ENCODE peak calls at places on chromosome 19, in six cellular contexts. One of them, this sample, is unnamed.

GRCh38 chr19:3653865-3654513 is 27.4 kb upstream of the CACTIN start:
- DNase-seq in activated CD4-positive, alpha-beta T cell treated with anti-CD3 and anti-CD28 coated beads for 36 hours: peak; percentile 51
- DNase-seq in stimulated activated CD8-positive, alpha-beta memory T cell treated with anti-CD3 and anti-CD28 coated beads, Interleukin-7, amount 100 ng/mL, for 48 hours: no peak
- DNase-seq in GM23248: peak; percentile 22
- DNase-seq in NCI-H2081: no peak
- DNase-seq in BE2C: peak; percentile 46
- DNase-seq in this sample: no peak

GRCh38 chr19:30535011-30535410 is 162.8 kb downstream of the ZNF536 start:
- DNase-seq in stimulated activated CD8-positive, alpha-beta memory T cell treated with anti-CD3 and anti-CD28 coated beads, Interleukin-7, amount 100 ng/mL, for 48 hours: no peak
- DNase-seq in GM23248: peak; percentile 35
- DNase-seq in activated CD4-positive, alpha-beta T cell treated with anti-CD3 and anti-CD28 coated beads for 36 hours: no peak
- DNase-seq in BE2C: no peak
- DNase-seq in NCI-H2081: no peak
- DNase-seq in this sample: no peak

GRCh38 chr19:9936151-9937000 is at the start of gene OLFM2:
- DNase-seq in BE2C: peak; percentile 57
- DNase-seq in activated CD4-positive, alpha-beta T cell treated with anti-CD3 and anti-CD28 coated beads for 36 hours: peak; percentile 49
- DNase-seq in GM23248: peak; percentile 42
- DNase-seq in NCI-H2081: no peak
- DNase-seq in stimulated activated CD8-positive, alpha-beta memory T cell treated with anti-CD3 and anti-CD28 coated beads, Interleukin-7, amount 100 ng/mL, for 48 hours: no peak
- DNase-seq in this sample: no peak

GRCh38 chr19:46068345-46069258 is 27.8 kb upstream of the IGFL4 start:
- DNase-seq in activated CD4-positive, alpha-beta T cell treated with anti-CD3 and anti-CD28 coated beads for 36 hours: no peak
- DNase-seq in NCI-H2081: no peak
- DNase-seq in BE2C: no peak
- DNase-seq in GM23248: peak; percentile 93
- DNase-seq in stimulated activated CD8-positive, alpha-beta memory T cell treated with anti-CD3 and anti-CD28 coated beads, Interleukin-7, amount 100 ng/mL, for 48 hours: no peak
- DNase-seq in this sample: no peak

GRCh38 chr19:831407-832369 is 4.1 kb downstream of the AZU1 start:
- DNase-seq in stimulated activated CD8-positive, alpha-beta memory T cell treated with anti-CD3 and anti-CD28 coated beads, Interleukin-7, amount 100 ng/mL, for 48 hours: no peak
- DNase-seq in GM23248: no peak
- DNase-seq in activated CD4-positive, alpha-beta T cell treated with anti-CD3 and anti-CD28 coated beads for 36 hours: no peak
- DNase-seq in BE2C: no peak
- DNase-seq in NCI-H2081: no peak
- DNase-seq in this sample: no peak

GRCh38 chr19:48501446-48501960 is 10.1 kb downstream of the LMTK3 start:
- DNase-seq in NCI-H2081: no peak
- DNase-seq in stimulated activated CD8-positive, alpha-beta memory T cell treated with anti-CD3 and anti-CD28 coated beads, Interleukin-7, amount 100 ng/mL, for 48 hours: no peak
- DNase-seq in BE2C: no peak
- DNase-seq in activated CD4-positive, alpha-beta T cell treated with anti-CD3 and anti-CD28 coated beads for 36 hours: peak; percentile 83
- DNase-seq in GM23248: no peak
- DNase-seq in this sample: peak; percentile 43

GRCh38 chr19:35140207-35140897 is 1.7 kb downstream of the FXYD1 start:
- DNase-seq in GM23248: no peak
- DNase-seq in NCI-H2081: no peak
- DNase-seq in activated CD4-positive, alpha-beta T cell treated with anti-CD3 and anti-CD28 coated beads for 36 hours: no peak
- DNase-seq in BE2C: no peak
- DNase-seq in stimulated activated CD8-positive, alpha-beta memory T cell treated with anti-CD3 and anti-CD28 coated beads, Interleukin-7, amount 100 ng/mL, for 48 hours: no peak
- DNase-seq in this sample: no peak

GRCh38 chr19:41098762-41099161 is 10.5 kb downstream of the CYP2A13 start:
- DNase-seq in activated CD4-positive, alpha-beta T cell treated with anti-CD3 and anti-CD28 coated beads for 36 hours: no peak
- DNase-seq in NCI-H2081: no peak
- DNase-seq in BE2C: no peak
- DNase-seq in GM23248: no peak
- DNase-seq in stimulated activated CD8-positive, alpha-beta memory T cell treated with anti-CD3 and anti-CD28 coated beads, Interleukin-7, amount 100 ng/mL, for 48 hours: no peak
- DNase-seq in this sample: no peak

GRCh38 chr19:5434970-5435641 is 20.1 kb upstream of the ZNRF4 start:
- DNase-seq in activated CD4-positive, alpha-beta T cell treated with anti-CD3 and anti-CD28 coated beads for 36 hours: peak; percentile 82
- DNase-seq in GM23248: peak; percentile 98
- DNase-seq in stimulated activated CD8-positive, alpha-beta memory T cell treated with anti-CD3 and anti-CD28 coated beads, Interleukin-7, amount 100 ng/mL, for 48 hours: peak; percentile 66
- DNase-seq in NCI-H2081: no peak
- DNase-seq in BE2C: no peak
- DNase-seq in this sample: no peak

GRCh38 chr19:861756-862528 is 2.5 kb downstream of the CFD start:
- DNase-seq in GM23248: peak; percentile 50
- DNase-seq in NCI-H2081: no peak
- DNase-seq in BE2C: peak; percentile 80
- DNase-seq in activated CD4-positive, alpha-beta T cell treated with anti-CD3 and anti-CD28 coated beads for 36 hours: peak; percentile 87
- DNase-seq in stimulated activated CD8-positive, alpha-beta memory T cell treated with anti-CD3 and anti-CD28 coated beads, Interleukin-7, amount 100 ng/mL, for 48 hours: peak; percentile 65
- DNase-seq in this sample: no peak

GRCh38 chr19:48329167-48329891 is 4.0 kb downstream of the EMP3 start:
- DNase-seq in GM23248: peak; percentile 84
- DNase-seq in activated CD4-positive, alpha-beta T cell treated with anti-CD3 and anti-CD28 coated beads for 36 hours: peak; percentile 72
- DNase-seq in NCI-H2081: no peak
- DNase-seq in BE2C: no peak
- DNase-seq in stimulated activated CD8-positive, alpha-beta memory T cell treated with anti-CD3 and anti-CD28 coated beads, Interleukin-7, amount 100 ng/mL, for 48 hours: no peak
- DNase-seq in this sample: peak; percentile 42

GRCh38 chr19:19606021-19606420 is 12.5 kb downstream of the PBX4 start:
- DNase-seq in NCI-H2081: no peak
- DNase-seq in activated CD4-positive, alpha-beta T cell treated with anti-CD3 and anti-CD28 coated beads for 36 hours: peak; percentile 68
- DNase-seq in stimulated activated CD8-positive, alpha-beta memory T cell treated with anti-CD3 and anti-CD28 coated beads, Interleukin-7, amount 100 ng/mL, for 48 hours: peak; percentile 32
- DNase-seq in BE2C: no peak
- DNase-seq in GM23248: no peak
- DNase-seq in this sample: no peak

GRCh38 chr19:38394488-38394887 is 6.0 kb downstream of the SPRED3 start:
- DNase-seq in BE2C: no peak
- DNase-seq in GM23248: peak; percentile 37
- DNase-seq in NCI-H2081: no peak
- DNase-seq in activated CD4-positive, alpha-beta T cell treated with anti-CD3 and anti-CD28 coated beads for 36 hours: peak; percentile 91
- DNase-seq in stimulated activated CD8-positive, alpha-beta memory T cell treated with anti-CD3 and anti-CD28 coated beads, Interleukin-7, amount 100 ng/mL, for 48 hours: peak; percentile 80
- DNase-seq in this sample: no peak

GRCh38 chr19:2186071-2186846 is 22.5 kb downstream of the DOT1L start:
- DNase-seq in activated CD4-positive, alpha-beta T cell treated with anti-CD3 and anti-CD28 coated beads for 36 hours: no peak
- DNase-seq in BE2C: no peak
- DNase-seq in NCI-H2081: no peak
- DNase-seq in stimulated activated CD8-positive, alpha-beta memory T cell treated with anti-CD3 and anti-CD28 coated beads, Interleukin-7, amount 100 ng/mL, for 48 hours: no peak
- DNase-seq in GM23248: peak; percentile 98
- DNase-seq in this sample: no peak

GRCh38 chr19:34994643-34995471 is 5.3 kb upstream of the GRAMD1A start:
- DNase-seq in stimulated activated CD8-positive, alpha-beta memory T cell treated with anti-CD3 and anti-CD28 coated beads, Interleukin-7, amount 100 ng/mL, for 48 hours: no peak
- DNase-seq in GM23248: no peak
- DNase-seq in activated CD4-positive, alpha-beta T cell treated with anti-CD3 and anti-CD28 coated beads for 36 hours: no peak
- DNase-seq in BE2C: no peak
- DNase-seq in NCI-H2081: no peak
- DNase-seq in this sample: no peak

GRCh38 chr19:49684251-49684982 is 5.0 kb upstream of the ADM5 start:
- DNase-seq in BE2C: peak; percentile 52
- DNase-seq in NCI-H2081: no peak
- DNase-seq in activated CD4-positive, alpha-beta T cell treated with anti-CD3 and anti-CD28 coated beads for 36 hours: no peak
- DNase-seq in stimulated activated CD8-positive, alpha-beta memory T cell treated with anti-CD3 and anti-CD28 coated beads, Interleukin-7, amount 100 ng/mL, for 48 hours: no peak
- DNase-seq in GM23248: peak; percentile 47
- DNase-seq in this sample: no peak

GRCh38 chr19:10112037-10112751 is 701 bp downstream of the P2RY11 start:
- DNase-seq in stimulated activated CD8-positive, alpha-beta memory T cell treated with anti-CD3 and anti-CD28 coated beads, Interleukin-7, amount 100 ng/mL, for 48 hours: peak; percentile 70
- DNase-seq in GM23248: peak; percentile 43
- DNase-seq in activated CD4-positive, alpha-beta T cell treated with anti-CD3 and anti-CD28 coated beads for 36 hours: peak; percentile 85
- DNase-seq in BE2C: no peak
- DNase-seq in NCI-H2081: no peak
- DNase-seq in this sample: no peak

GRCh38 chr19:8192227-8192820 is 16.8 kb upstream of the CERS4 start:
- DNase-seq in GM23248: no peak
- DNase-seq in BE2C: no peak
- DNase-seq in NCI-H2081: no peak
- DNase-seq in stimulated activated CD8-positive, alpha-beta memory T cell treated with anti-CD3 and anti-CD28 coated beads, Interleukin-7, amount 100 ng/mL, for 48 hours: no peak
- DNase-seq in activated CD4-positive, alpha-beta T cell treated with anti-CD3 and anti-CD28 coated beads for 36 hours: no peak
- DNase-seq in this sample: no peak

GRCh38 chr19:39568604-39569003 is 28.6 kb upstream of the EID2 start:
- DNase-seq in GM23248: peak; percentile 2
- DNase-seq in BE2C: no peak
- DNase-seq in activated CD4-positive, alpha-beta T cell treated with anti-CD3 and anti-CD28 coated beads for 36 hours: no peak
- DNase-seq in stimulated activated CD8-positive, alpha-beta memory T cell treated with anti-CD3 and anti-CD28 coated beads, Interleukin-7, amount 100 ng/mL, for 48 hours: no peak
- DNase-seq in NCI-H2081: no peak
- DNase-seq in this sample: no peak

GRCh38 chr19:13839193-13839937 is 37.6 kb upstream of the NANOS3 start:
- DNase-seq in GM23248: peak; percentile 94
- DNase-seq in activated CD4-positive, alpha-beta T cell treated with anti-CD3 and anti-CD28 coated beads for 36 hours: peak; percentile 96
- DNase-seq in NCI-H2081: no peak
- DNase-seq in BE2C: peak; percentile 97
- DNase-seq in stimulated activated CD8-positive, alpha-beta memory T cell treated with anti-CD3 and anti-CD28 coated beads, Interleukin-7, amount 100 ng/mL, for 48 hours: peak; percentile 87
- DNase-seq in this sample: peak; percentile 69

GRCh38 chr19:51136333-51136732 is 5.8 kb upstream of the SIGLEC7 start:
- DNase-seq in activated CD4-positive, alpha-beta T cell treated with anti-CD3 and anti-CD28 coated beads for 36 hours: no peak
- DNase-seq in NCI-H2081: no peak
- DNase-seq in GM23248: no peak
- DNase-seq in BE2C: no peak
- DNase-seq in stimulated activated CD8-positive, alpha-beta memory T cell treated with anti-CD3 and anti-CD28 coated beads, Interleukin-7, amount 100 ng/mL, for 48 hours: no peak
- DNase-seq in this sample: no peak

GRCh38 chr19:30445385-30445784 is 73.2 kb downstream of the ZNF536 start:
- DNase-seq in activated CD4-positive, alpha-beta T cell treated with anti-CD3 and anti-CD28 coated beads for 36 hours: no peak
- DNase-seq in BE2C: no peak
- DNase-seq in NCI-H2081: no peak
- DNase-seq in stimulated activated CD8-positive, alpha-beta memory T cell treated with anti-CD3 and anti-CD28 coated beads, Interleukin-7, amount 100 ng/mL, for 48 hours: no peak
- DNase-seq in GM23248: no peak
- DNase-seq in this sample: no peak

GRCh38 chr19:23867895-23868294 is 46.8 kb upstream of the ZNF726 start:
- DNase-seq in stimulated activated CD8-positive, alpha-beta memory T cell treated with anti-CD3 and anti-CD28 coated beads, Interleukin-7, amount 100 ng/mL, for 48 hours: no peak
- DNase-seq in NCI-H2081: no peak
- DNase-seq in BE2C: no peak
- DNase-seq in activated CD4-positive, alpha-beta T cell treated with anti-CD3 and anti-CD28 coated beads for 36 hours: no peak
- DNase-seq in GM23248: peak; percentile 5
- DNase-seq in this sample: no peak

GRCh38 chr19:48745208-48745995 is 1.3 kb downstream of the IZUMO1 start:
- DNase-seq in BE2C: peak; percentile 77
- DNase-seq in activated CD4-positive, alpha-beta T cell treated with anti-CD3 and anti-CD28 coated beads for 36 hours: peak; percentile 76
- DNase-seq in stimulated activated CD8-positive, alpha-beta memory T cell treated with anti-CD3 and anti-CD28 coated beads, Interleukin-7, amount 100 ng/mL, for 48 hours: peak; percentile 37
- DNase-seq in GM23248: peak; percentile 90
- DNase-seq in NCI-H2081: peak; percentile 22
- DNase-seq in this sample: no peak

GRCh38 chr19:32642771-32643170 is 32.2 kb downstream of the ANKRD27 start:
- DNase-seq in activated CD4-positive, alpha-beta T cell treated with anti-CD3 and anti-CD28 coated beads for 36 hours: peak; percentile 84
- DNase-seq in NCI-H2081: no peak
- DNase-seq in BE2C: no peak
- DNase-seq in stimulated activated CD8-positive, alpha-beta memory T cell treated with anti-CD3 and anti-CD28 coated beads, Interleukin-7, amount 100 ng/mL, for 48 hours: peak; percentile 69
- DNase-seq in GM23248: no peak
- DNase-seq in this sample: no peak

GRCh38 chr19:54262066-54262465 is 5.0 kb upstream of the LILRB5 start:
- DNase-seq in NCI-H2081: no peak
- DNase-seq in BE2C: no peak
- DNase-seq in activated CD4-positive, alpha-beta T cell treated with anti-CD3 and anti-CD28 coated beads for 36 hours: no peak
- DNase-seq in stimulated activated CD8-positive, alpha-beta memory T cell treated with anti-CD3 and anti-CD28 coated beads, Interleukin-7, amount 100 ng/mL, for 48 hours: no peak
- DNase-seq in GM23248: no peak
- DNase-seq in this sample: no peak

GRCh38 chr19:5624154-5624663 is 1.3 kb downstream of the SAFB start:
- DNase-seq in NCI-H2081: peak; percentile 4
- DNase-seq in BE2C: peak; percentile 21
- DNase-seq in stimulated activated CD8-positive, alpha-beta memory T cell treated with anti-CD3 and anti-CD28 coated beads, Interleukin-7, amount 100 ng/mL, for 48 hours: no peak
- DNase-seq in activated CD4-positive, alpha-beta T cell treated with anti-CD3 and anti-CD28 coated beads for 36 hours: peak; percentile 48
- DNase-seq in GM23248: peak; percentile 86
- DNase-seq in this sample: no peak

GRCh38 chr19:10021863-10022262 is 8.6 kb downstream of the RDH8 start:
- DNase-seq in activated CD4-positive, alpha-beta T cell treated with anti-CD3 and anti-CD28 coated beads for 36 hours: no peak
- DNase-seq in GM23248: no peak
- DNase-seq in BE2C: no peak
- DNase-seq in NCI-H2081: no peak
- DNase-seq in stimulated activated CD8-positive, alpha-beta memory T cell treated with anti-CD3 and anti-CD28 coated beads, Interleukin-7, amount 100 ng/mL, for 48 hours: no peak
- DNase-seq in this sample: no peak

GRCh38 chr19:7550987-7551761 is 15.7 kb downstream of the PNPLA6 start:
- DNase-seq in GM23248: peak; percentile 53
- DNase-seq in activated CD4-positive, alpha-beta T cell treated with anti-CD3 and anti-CD28 coated beads for 36 hours: peak; percentile 77
- DNase-seq in stimulated activated CD8-positive, alpha-beta memory T cell treated with anti-CD3 and anti-CD28 coated beads, Interleukin-7, amount 100 ng/mL, for 48 hours: peak; percentile 41
- DNase-seq in NCI-H2081: peak; percentile 17
- DNase-seq in BE2C: peak; percentile 82
- DNase-seq in this sample: no peak